ENCODE peak calls at places on chromosome 14, in five cellular contexts. One of them, this sample, is unnamed.

GRCh38 chr14:66708262-66708661 is 200.3 kb downstream of the GPHN start:
- DNase-seq in NK-92 treated with Interleukin-12 subunit alpha and Interleukin-12 subunit beta, amount 100 ng/mL, for 24 hours: no peak
- DNase-seq in stimulated activated CD4-positive, alpha-beta T cell treated with anti-CD3 and anti-CD28 coated beads, Interleukin-4, amount 100 ng/mL, for 4 hours: no peak
- DNase-seq in activated CD4-positive, alpha-beta T cell treated with anti-CD3 and anti-CD28 coated beads for 4 hours: no peak
- DNase-seq in DMS153: no peak
- DNase-seq in this sample: peak

GRCh38 chr14:73645248-73645610 is 443 bp downstream of the DNAL1 start:
- DNase-seq in activated CD4-positive, alpha-beta T cell treated with anti-CD3 and anti-CD28 coated beads for 4 hours: no peak
- DNase-seq in stimulated activated CD4-positive, alpha-beta T cell treated with anti-CD3 and anti-CD28 coated beads, Interleukin-4, amount 100 ng/mL, for 4 hours: no peak
- DNase-seq in NK-92 treated with Interleukin-12 subunit alpha and Interleukin-12 subunit beta, amount 100 ng/mL, for 24 hours: no peak
- DNase-seq in DMS153: no peak
- DNase-seq in this sample: no peak

GRCh38 chr14:70177092-70177491 is 11.7 kb downstream of the SLC8A3 start:
- DNase-seq in activated CD4-positive, alpha-beta T cell treated with anti-CD3 and anti-CD28 coated beads for 4 hours: no peak
- DNase-seq in DMS153: no peak
- DNase-seq in NK-92 treated with Interleukin-12 subunit alpha and Interleukin-12 subunit beta, amount 100 ng/mL, for 24 hours: no peak
- DNase-seq in stimulated activated CD4-positive, alpha-beta T cell treated with anti-CD3 and anti-CD28 coated beads, Interleukin-4, amount 100 ng/mL, for 4 hours: no peak
- DNase-seq in this sample: no peak

GRCh38 chr14:101458536-101459391 is 102.5 kb upstream of the DIO3 start:
- DNase-seq in NK-92 treated with Interleukin-12 subunit alpha and Interleukin-12 subunit beta, amount 100 ng/mL, for 24 hours: no peak
- DNase-seq in DMS153: no peak
- DNase-seq in stimulated activated CD4-positive, alpha-beta T cell treated with anti-CD3 and anti-CD28 coated beads, Interleukin-4, amount 100 ng/mL, for 4 hours: no peak
- DNase-seq in activated CD4-positive, alpha-beta T cell treated with anti-CD3 and anti-CD28 coated beads for 4 hours: no peak
- DNase-seq in this sample: no peak

GRCh38 chr14:61570961-61571299 is 124.4 kb upstream of the HIF1A start:
- DNase-seq in stimulated activated CD4-positive, alpha-beta T cell treated with anti-CD3 and anti-CD28 coated beads, Interleukin-4, amount 100 ng/mL, for 4 hours: no peak
- DNase-seq in NK-92 treated with Interleukin-12 subunit alpha and Interleukin-12 subunit beta, amount 100 ng/mL, for 24 hours: no peak
- DNase-seq in activated CD4-positive, alpha-beta T cell treated with anti-CD3 and anti-CD28 coated beads for 4 hours: no peak
- DNase-seq in DMS153: no peak
- DNase-seq in this sample: no peak

GRCh38 chr14:58832010-58832409 is 194.2 kb downstream of the DACT1 start:
- DNase-seq in activated CD4-positive, alpha-beta T cell treated with anti-CD3 and anti-CD28 coated beads for 4 hours: no peak
- DNase-seq in NK-92 treated with Interleukin-12 subunit alpha and Interleukin-12 subunit beta, amount 100 ng/mL, for 24 hours: no peak
- DNase-seq in DMS153: no peak
- DNase-seq in stimulated activated CD4-positive, alpha-beta T cell treated with anti-CD3 and anti-CD28 coated beads, Interleukin-4, amount 100 ng/mL, for 4 hours: no peak
- DNase-seq in this sample: peak

GRCh38 chr14:60085085-60085484 is 6.6 kb upstream of the PCNX4 start:
- DNase-seq in NK-92 treated with Interleukin-12 subunit alpha and Interleukin-12 subunit beta, amount 100 ng/mL, for 24 hours: no peak
- DNase-seq in DMS153: no peak
- DNase-seq in activated CD4-positive, alpha-beta T cell treated with anti-CD3 and anti-CD28 coated beads for 4 hours: no peak
- DNase-seq in stimulated activated CD4-positive, alpha-beta T cell treated with anti-CD3 and anti-CD28 coated beads, Interleukin-4, amount 100 ng/mL, for 4 hours: no peak
- DNase-seq in this sample: peak

GRCh38 chr14:37436519-37436918 is 158.5 kb downstream of the FOXA1 start:
- DNase-seq in activated CD4-positive, alpha-beta T cell treated with anti-CD3 and anti-CD28 coated beads for 4 hours: no peak
- DNase-seq in stimulated activated CD4-positive, alpha-beta T cell treated with anti-CD3 and anti-CD28 coated beads, Interleukin-4, amount 100 ng/mL, for 4 hours: no peak
- DNase-seq in DMS153: peak
- DNase-seq in NK-92 treated with Interleukin-12 subunit alpha and Interleukin-12 subunit beta, amount 100 ng/mL, for 24 hours: no peak
- DNase-seq in this sample: no peak

GRCh38 chr14:62301911-62302310 is 539.7 kb downstream of the SNAPC1 start:
- DNase-seq in activated CD4-positive, alpha-beta T cell treated with anti-CD3 and anti-CD28 coated beads for 4 hours: no peak
- DNase-seq in DMS153: no peak
- DNase-seq in stimulated activated CD4-positive, alpha-beta T cell treated with anti-CD3 and anti-CD28 coated beads, Interleukin-4, amount 100 ng/mL, for 4 hours: no peak
- DNase-seq in NK-92 treated with Interleukin-12 subunit alpha and Interleukin-12 subunit beta, amount 100 ng/mL, for 24 hours: no peak
- DNase-seq in this sample: peak

GRCh38 chr14:47526591-47527244 is 148.7 kb downstream of the MDGA2 start:
- DNase-seq in DMS153: no peak
- DNase-seq in stimulated activated CD4-positive, alpha-beta T cell treated with anti-CD3 and anti-CD28 coated beads, Interleukin-4, amount 100 ng/mL, for 4 hours: no peak
- DNase-seq in NK-92 treated with Interleukin-12 subunit alpha and Interleukin-12 subunit beta, amount 100 ng/mL, for 24 hours: no peak
- DNase-seq in activated CD4-positive, alpha-beta T cell treated with anti-CD3 and anti-CD28 coated beads for 4 hours: no peak
- DNase-seq in this sample: no peak

GRCh38 chr14:75088566-75089373 is 19.3 kb downstream of the ZC2HC1C start:
- DNase-seq in activated CD4-positive, alpha-beta T cell treated with anti-CD3 and anti-CD28 coated beads for 4 hours: peak
- DNase-seq in DMS153: no peak
- DNase-seq in stimulated activated CD4-positive, alpha-beta T cell treated with anti-CD3 and anti-CD28 coated beads, Interleukin-4, amount 100 ng/mL, for 4 hours: peak
- DNase-seq in NK-92 treated with Interleukin-12 subunit alpha and Interleukin-12 subunit beta, amount 100 ng/mL, for 24 hours: no peak
- DNase-seq in this sample: peak

GRCh38 chr14:23132970-23133369 is 13.9 kb upstream of the CEBPE start:
- DNase-seq in DMS153: no peak
- DNase-seq in NK-92 treated with Interleukin-12 subunit alpha and Interleukin-12 subunit beta, amount 100 ng/mL, for 24 hours: no peak
- DNase-seq in activated CD4-positive, alpha-beta T cell treated with anti-CD3 and anti-CD28 coated beads for 4 hours: no peak
- DNase-seq in stimulated activated CD4-positive, alpha-beta T cell treated with anti-CD3 and anti-CD28 coated beads, Interleukin-4, amount 100 ng/mL, for 4 hours: no peak
- DNase-seq in this sample: no peak

GRCh38 chr14:104585966-104586702 is 6.6 kb downstream of the C14orf180 start:
- DNase-seq in DMS153: no peak
- DNase-seq in NK-92 treated with Interleukin-12 subunit alpha and Interleukin-12 subunit beta, amount 100 ng/mL, for 24 hours: no peak
- DNase-seq in activated CD4-positive, alpha-beta T cell treated with anti-CD3 and anti-CD28 coated beads for 4 hours: no peak
- DNase-seq in stimulated activated CD4-positive, alpha-beta T cell treated with anti-CD3 and anti-CD28 coated beads, Interleukin-4, amount 100 ng/mL, for 4 hours: no peak
- DNase-seq in this sample: no peak

GRCh38 chr14:36863271-36863670 is 201.6 kb downstream of the PAX9 start:
- DNase-seq in activated CD4-positive, alpha-beta T cell treated with anti-CD3 and anti-CD28 coated beads for 4 hours: no peak
- DNase-seq in stimulated activated CD4-positive, alpha-beta T cell treated with anti-CD3 and anti-CD28 coated beads, Interleukin-4, amount 100 ng/mL, for 4 hours: no peak
- DNase-seq in DMS153: no peak
- DNase-seq in NK-92 treated with Interleukin-12 subunit alpha and Interleukin-12 subunit beta, amount 100 ng/mL, for 24 hours: no peak
- DNase-seq in this sample: no peak

GRCh38 chr14:51719970-51720369 is 68.3 kb downstream of the FRMD6 start:
- DNase-seq in DMS153: no peak
- DNase-seq in NK-92 treated with Interleukin-12 subunit alpha and Interleukin-12 subunit beta, amount 100 ng/mL, for 24 hours: no peak
- DNase-seq in stimulated activated CD4-positive, alpha-beta T cell treated with anti-CD3 and anti-CD28 coated beads, Interleukin-4, amount 100 ng/mL, for 4 hours: no peak
- DNase-seq in activated CD4-positive, alpha-beta T cell treated with anti-CD3 and anti-CD28 coated beads for 4 hours: no peak
- DNase-seq in this sample: no peak

GRCh38 chr14:23286020-23286903 is at the start of gene HOMEZ:
- DNase-seq in activated CD4-positive, alpha-beta T cell treated with anti-CD3 and anti-CD28 coated beads for 4 hours: peak
- DNase-seq in DMS153: peak
- DNase-seq in stimulated activated CD4-positive, alpha-beta T cell treated with anti-CD3 and anti-CD28 coated beads, Interleukin-4, amount 100 ng/mL, for 4 hours: peak
- DNase-seq in NK-92 treated with Interleukin-12 subunit alpha and Interleukin-12 subunit beta, amount 100 ng/mL, for 24 hours: peak
- DNase-seq in this sample: peak

This sample was measured in foreskin fibroblast.